ENCODE peak calls at places on chromosomes 6 and 20, in seven cellular contexts. R is neuronal stem cell, K is H9, S is IMR-90, U is mesenchymal stem cell, D is trophoblast cell, B is H1. V is an unnamed sample.

GRCh38 chr20:9141070-9141469 is 72.2 kb downstream of the PLCB4 start:
- DNase-seq in R (no peak), K (no peak), S (no peak), U (no peak), D (no peak), B (no peak), V (no peak)

GRCh38 chr6:141483561-141484061 is 649.1 kb upstream of the GJE1 start:
- DNase-seq in R (no peak), K (no peak), S (peak), U (peak), D (no peak), B (no peak), V (no peak)

GRCh38 chr6:46287043-46287442 is 116.3 kb upstream of the ENPP5 start:
- DNase-seq in R (no peak), K (no peak), S (no peak), U (no peak), D (no peak), B (no peak), V (no peak)

GRCh38 chr6:72461144-72461543 is 160.7 kb upstream of the KCNQ5 start:
- DNase-seq in R (no peak), K (no peak), S (peak), U (no peak), D (no peak), B (no peak), V (no peak)

GRCh38 chr6:36622901-36623546 is 28.9 kb downstream of the SRSF3 start:
- DNase-seq in R (no peak), K (no peak), S (no peak), U (no peak), D (no peak), B (no peak), V (no peak)

GRCh38 chr6:45483501-45483900 is 105.8 kb upstream of the SUPT3H start:
- DNase-seq in R (no peak), K (no peak), S (peak), U (peak), D (no peak), B (no peak), V (no peak)

GRCh38 chr6:111277819-111278218 is 190.5 kb downstream of the SLC16A10 start:
- DNase-seq in R (no peak), K (no peak), S (no peak), U (no peak), D (no peak), B (no peak), V (no peak)

GRCh38 chr6:112155900-112156299 is 68.5 kb downstream of the FAM229B start:
- DNase-seq in R (no peak), K (no peak), S (peak), U (peak), D (no peak), B (no peak), V (no peak)

GRCh38 chr6:155103816-155104366 is 108.8 kb downstream of the TIAM2 start:
- DNase-seq in R (no peak), K (no peak), S (no peak), U (peak), D (no peak), B (no peak), V (peak)

GRCh38 chr6:12150812-12151432 is 138.8 kb downstream of the HIVEP1 start:
- DNase-seq in R (no peak), K (peak), S (no peak), U (peak), D (no peak), B (no peak), V (peak)

GRCh38 chr6:7697820-7698623 is 27.9 kb upstream of the BMP6 start:
- DNase-seq in R (no peak), K (no peak), S (peak), U (peak), D (peak), B (no peak), V (peak)

GRCh38 chr6:119303164-119303887 is 46.2 kb downstream of the MAN1A1 start:
- DNase-seq in R (no peak), K (no peak), S (no peak), U (no peak), D (no peak), B (no peak), V (no peak)

GRCh38 chr6:99905209-99906106 is 88.6 kb downstream of the MCHR2 start:
- DNase-seq in R (peak), K (no peak), S (peak), U (peak), D (peak), B (peak), V (peak)

GRCh38 chr20:47354388-47354709 is 2.1 kb downstream of the ZMYND8 start:
- DNase-seq in R (no peak), K (no peak), S (no peak), U (no peak), D (no peak), B (no peak), V (no peak)

GRCh38 chr6:37357860-37358259 is 4.1 kb downstream of the RNF8 start:
- DNase-seq in R (no peak), K (no peak), S (no peak), U (no peak), D (no peak), B (no peak), V (no peak)

GRCh38 chr6:132712366-132712765 is 1.5 kb downstream of the VNN1 start:
- DNase-seq in R (no peak), K (no peak), S (peak), U (peak), D (no peak), B (no peak), V (no peak)

GRCh38 chr6:474454-475185 is 83.1 kb downstream of the IRF4 start:
- DNase-seq in R (no peak), K (no peak), S (no peak), U (no peak), D (no peak), B (no peak), V (peak)

GRCh38 chr20:46651091-46651962 is at the start of gene SLC13A3:
- DNase-seq in R (peak), K (peak), S (no peak), U (no peak), D (peak), B (no peak), V (peak)

GRCh38 chr6:166105341-166106075 is 62.1 kb downstream of the TBXT start:
- DNase-seq in R (no peak), K (no peak), S (no peak), U (no peak), D (no peak), B (no peak), V (no peak)

GRCh38 chr6:47288245-47289090 is 21.2 kb downstream of the TNFRSF21 start:
- DNase-seq in R (no peak), K (no peak), S (no peak), U (no peak), D (no peak), B (no peak), V (no peak)

GRCh38 chr6:154766993-154767392 is 33.8 kb downstream of the SCAF8 start:
- DNase-seq in R (peak), K (no peak), S (peak), U (no peak), D (no peak), B (no peak), V (no peak)

GRCh38 chr20:44732327-44732726 is 13.3 kb upstream of the KCNK15 start:
- DNase-seq in R (no peak), K (no peak), S (no peak), U (no peak), D (no peak), B (no peak), V (peak)

GRCh38 chr6:158143700-158144099 is 24.4 kb downstream of the SERAC1 start:
- DNase-seq in R (no peak), K (peak), S (peak), U (no peak), D (no peak), B (no peak), V (peak)

GRCh38 chr20:62697468-62697912 is 11.1 kb upstream of the NTSR1 start:
- DNase-seq in R (no peak), K (no peak), S (no peak), U (no peak), D (no peak), B (no peak), V (no peak)

GRCh38 chr20:14335122-14335521 is 2.3 kb downstream of the FLRT3 start:
- DNase-seq in R (no peak), K (no peak), S (no peak), U (no peak), D (no peak), B (no peak), V (no peak)

GRCh38 chr6:161498359-161498758 is 224.5 kb upstream of the AGPAT4 start:
- DNase-seq in R (peak), K (peak), S (peak), U (peak), D (peak), B (peak), V (peak)

GRCh38 chr6:29232725-29233124 is 62.0 kb downstream of the OR2J2 start:
- DNase-seq in R (no peak), K (no peak), S (no peak), U (no peak), D (no peak), B (no peak), V (peak)

GRCh38 chr6:123570813-123571684 is 65.7 kb downstream of the TRDN start:
- DNase-seq in R (no peak), K (no peak), S (no peak), U (no peak), D (no peak), B (no peak), V (no peak)

GRCh38 chr6:26195376-26195923 is 108.2 kb downstream of the HFE start:
- DNase-seq in R (peak), K (peak), S (peak), U (peak), D (peak), B (no peak), V (peak)

GRCh38 chr6:2970753-2971419 is 481 bp downstream of the SERPINB6 start:
- DNase-seq in R (no peak), K (no peak), S (peak), U (peak), D (peak), B (no peak), V (peak)

DNA sequence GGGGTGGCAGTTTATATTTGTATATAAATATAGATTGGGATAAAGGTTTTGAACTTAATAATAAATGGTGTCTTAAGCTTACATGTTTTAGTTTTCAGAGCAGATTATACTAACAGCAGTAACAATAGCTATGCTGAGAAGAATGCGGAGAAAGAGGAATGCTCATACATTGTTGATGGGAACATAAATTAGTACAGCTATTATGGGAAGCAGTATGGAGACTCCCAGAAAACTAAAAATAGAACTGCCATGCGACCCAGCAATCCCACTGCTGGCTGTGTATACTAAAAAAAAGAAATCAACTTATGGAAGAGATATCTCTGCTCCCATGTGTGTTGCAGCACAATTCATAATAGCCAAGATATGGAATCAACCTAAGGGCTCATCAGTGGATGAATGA is 127.9 kb downstream of the BCKDHB start:
- DNase-seq in R (no peak), K (no peak), S (peak), U (peak), D (no peak), B (no peak), V (no peak)
- H3K4me2 ChIP-seq in R (no peak), K (no peak), S (no peak), U (no peak), D (no peak), B (no peak), V (no peak)

GRCh38 chr20:2378893-2379292 is 1.8 kb upstream of the TGM6 start:
- DNase-seq in R (no peak), K (no peak), S (no peak), U (no peak), D (no peak), B (no peak), V (no peak)
- H2BK120ac ChIP-seq in R (no peak), K (no peak), S (no peak), U (no peak), D (no peak), B (no peak), V (no peak)

GRCh38 chr20:564195-564594 is 20.6 kb upstream of the CSNK2A1 start:
- DNase-seq in R (no peak), K (no peak), S (no peak), U (no peak), D (no peak), B (no peak), V (no peak)
- H3K4me2 ChIP-seq in R (no peak), K (no peak), S (no peak), U (no peak), D (no peak), B (no peak), V (no peak)

DNA sequence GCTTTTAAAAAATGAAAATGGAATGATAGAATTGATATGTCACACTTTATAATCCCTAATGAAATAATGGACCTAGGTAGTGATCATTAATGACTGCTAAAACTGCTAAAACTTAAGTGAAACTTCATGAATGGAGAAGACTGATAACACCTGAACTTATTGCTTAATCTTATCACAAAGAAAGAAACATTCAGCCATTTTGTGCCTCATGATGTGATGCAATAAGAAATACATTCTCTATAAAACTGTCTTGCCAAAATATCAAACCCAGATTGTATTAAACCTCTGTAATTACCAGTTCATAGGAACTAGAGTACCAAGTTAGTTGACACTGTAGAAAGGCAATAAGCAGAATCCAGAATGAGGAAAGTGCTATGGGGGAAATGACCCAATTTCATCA is 54.4 kb upstream of the COL10A1 start:
- DNase-seq in R (no peak), K (no peak), S (no peak), U (no peak), D (no peak), B (no peak), V (no peak)
- H2BK120ac ChIP-seq in R (no peak), K (no peak), S (no peak), U (no peak), D (no peak), B (no peak), V (no peak)

GRCh38 chr6:28215425-28215824 is 9.7 kb upstream of the ZSCAN9 start:
- DNase-seq in R (no peak), K (no peak), S (peak), U (no peak), D (no peak), B (no peak), V (no peak)
- H3K4me2 ChIP-seq in R (no peak), K (no peak), S (no peak), U (no peak), D (no peak), B (no peak), V (no peak)

V was measured in mesendoderm.